ENCODE peak calls at places on chromosomes 7 and 10, in five cellular contexts. Q is NCI-H1105, O is neural progenitor cell, I is NCI-H460, Z is uterus. C is an unnamed sample.
A peak's percentile ranks its signal among the peaks of the same experiment; 100 is the strongest.

GRCh38 chr7:30196408-30196807 is 61.6 kb downstream of the MTURN start:
- DNase-seq in Q (no peak), O (no peak), I (no peak), Z (no peak), C (no peak)

GRCh38 chr10:34996843-34997242 is 93.3 kb downstream of the CUL2 start:
- DNase-seq in Q (no peak), O (no peak), I (no peak), Z (no peak), C (no peak)

GRCh38 chr10:76086571-76087260 is 655.3 kb downstream of the LRMDA start:
- DNase-seq in Q (peak; percentile 17), O (peak; percentile 28), I (no peak), Z (peak; percentile 87), C (peak; percentile 74)

GRCh38 chr10:129496995-129497394 is 30.0 kb downstream of the MGMT start:
- DNase-seq in Q (no peak), O (no peak), I (no peak), Z (no peak), C (no peak)

GRCh38 chr10:61964949-61965693 is 63.6 kb downstream of the ARID5B start:
- DNase-seq in Q (no peak), O (no peak), I (no peak), Z (no peak), C (no peak)

GRCh38 chr10:3393958-3394357 is 221.4 kb upstream of the PITRM1 start:
- DNase-seq in Q (no peak), O (no peak), I (no peak), Z (no peak), C (peak; percentile 12)

GRCh38 chr10:131928248-131929095 is 27.7 kb downstream of the PPP2R2D start:
- DNase-seq in Q (no peak), O (no peak), I (no peak), Z (no peak), C (no peak)

GRCh38 chr10:100737359-100738054 is 7.9 kb upstream of the PAX2 start:
- DNase-seq in Q (no peak), O (peak; percentile 56), I (no peak), Z (no peak), C (no peak)

GRCh38 chr7:95367606-95368005 is 28.6 kb downstream of the PON3 start:
- DNase-seq in Q (no peak), O (no peak), I (no peak), Z (no peak), C (no peak)